ENCODE peak calls at places on chromosomes 16 and 17, in six cellular contexts. X, Z, T, D, G and P are unnamed samples.

GRCh38 chr16:15749371-15749770 is 99.3 kb downstream of the NDE1 start:
- DNase-seq in D (no peak), Z (no peak), X (no peak), G (no peak), T (peak; percentile 32), P (no peak)

GRCh38 chr17:49515196-49515770 is 20.2 kb downstream of the NGFR start:
- DNase-seq in T (peak; percentile 93), Z (peak; percentile 70), X (no peak), G (peak; percentile 98), D (peak; percentile 69), P (peak; percentile 26)

GRCh38 chr17:61981323-61981722 is 53.5 kb upstream of the INTS2 start:
- DNase-seq in Z (no peak), X (no peak), T (peak; percentile 5), D (no peak), G (no peak), P (no peak)

GRCh38 chr17:20925091-20925490 is 117.7 kb downstream of the USP22 start:
- DNase-seq in T (no peak), G (no peak), D (no peak), X (no peak), Z (no peak), P (no peak)

GRCh38 chr17:61202564-61202963 is 197.1 kb upstream of the TBX2 start:
- DNase-seq in X (no peak), D (no peak), Z (no peak), T (no peak), G (no peak), P (no peak)

GRCh38 chr16:50699345-50700159 is 6.1 kb downstream of the NOD2 start:
- DNase-seq in T (peak; percentile 35), D (no peak), G (no peak), X (no peak), Z (no peak), P (no peak)

GRCh38 chr17:50153650-50154575 is 3.4 kb upstream of the PPP1R9B start:
- DNase-seq in D (no peak), Z (no peak), G (no peak), X (no peak), T (no peak), P (no peak)

GRCh38 chr16:52709286-52709685 is 162.3 kb upstream of the TOX3 start:
- DNase-seq in X (no peak), G (no peak), T (peak; percentile 34), D (no peak), Z (no peak), P (no peak)

GRCh38 chr17:49452173-49452572 is 37.5 kb upstream of the PHB1 start:
- DNase-seq in T (no peak), Z (no peak), X (no peak), D (peak; percentile 69), G (no peak), P (no peak)

GRCh38 chr16:1105888-1106620 is 10.0 kb upstream of the C1QTNF8 start:
- DNase-seq in G (no peak), D (peak; percentile 36), Z (no peak), T (peak; percentile 57), X (peak; percentile 17), P (peak; percentile 9)

GRCh38 chr17:9928601-9929341 is 23.7 kb upstream of the RCVRN start:
- DNase-seq in D (no peak), X (no peak), G (peak; percentile 82), Z (no peak), T (peak; percentile 83), P (no peak)

GRCh38 chr16:79970551-79971236 is 370.2 kb upstream of the MAF start:
- DNase-seq in T (peak; percentile 77), G (no peak), D (peak; percentile 49), Z (no peak), X (no peak), P (no peak)

GRCh38 chr16:3358884-3359283 is 3.2 kb downstream of the OR2C1 start:
- DNase-seq in Z (no peak), T (no peak), G (no peak), D (no peak), X (no peak), P (no peak)

GRCh38 chr17:77345260-77345910 is 204.6 kb downstream of the SEC14L1 start:
- DNase-seq in G (no peak), T (no peak), X (no peak), Z (no peak), D (no peak), P (no peak)

GRCh38 chr16:46822270-46822669 is 8.7 kb downstream of the C16orf87 start:
- DNase-seq in T (no peak), G (peak; percentile 20), D (no peak), X (no peak), Z (no peak), P (no peak)

GRCh38 chr16:53412549-53412948 is 21.7 kb upstream of the RBL2 start:
- DNase-seq in X (no peak), G (no peak), Z (no peak), T (no peak), D (no peak), P (no peak)

GRCh38 chr17:65218261-65218660 is 81.1 kb downstream of the RGS9 start:
- DNase-seq in X (no peak), G (no peak), D (no peak), Z (no peak), T (no peak), P (no peak)

GRCh38 chr16:67673712-67674580 is 7.3 kb downstream of the C16orf86 start:
- DNase-seq in D (no peak), Z (no peak), X (no peak), T (no peak), G (no peak), P (no peak)

GRCh38 chr17:49787932-49788442 is 494 bp upstream of the KAT7 start:
- DNase-seq in G (no peak), T (no peak), D (peak; percentile 26), Z (no peak), X (no peak), P (peak; percentile 58)

GRCh38 chr16:58661199-58661830 is 23.3 kb downstream of the SLC38A7 start:
- DNase-seq in T (peak; percentile 92), D (no peak), G (peak; percentile 76), Z (no peak), X (no peak), P (no peak)